ENCODE peak calls at places on chromosomes 2 and 18, in five cellular contexts. Z is HepG2, X is gastrocnemius medialis, Q is uterus, J is prostate gland. F is an unnamed sample.

GRCh38 chr2:39851691-39852110 is 72.6 kb upstream of the THUMPD2 start:
- DNase-seq in Z (no peak), X (no peak), Q (no peak), J (no peak), F (no peak)

GRCh38 chr2:55885129-55885943 is 38.2 kb downstream of the EFEMP1 start:
- DNase-seq in Z (no peak), X (no peak), Q (peak), J (no peak), F (peak)

GRCh38 chr2:169980643-169981042 is 153.4 kb downstream of the UBR3 start:
- DNase-seq in Z (no peak), X (no peak), Q (no peak), J (no peak), F (no peak)

GRCh38 chr2:127155901-127156300 is 48.9 kb upstream of the BIN1 start:
- DNase-seq in Z (no peak), X (peak), Q (peak), J (no peak), F (no peak)

GRCh38 chr2:178271629-178272333 is 77.5 kb downstream of the OSBPL6 start:
- DNase-seq in Z (no peak), X (peak), Q (peak), J (peak), F (peak)

GRCh38 chr18:57131782-57132181 is 15.1 kb upstream of the BOD1L2 start:
- DNase-seq in Z (no peak), X (no peak), Q (no peak), J (peak), F (no peak)

GRCh38 chr2:175804130-175804529 is 197.9 kb downstream of the LNPK start:
- DNase-seq in Z (no peak), X (no peak), Q (no peak), J (no peak), F (no peak)

GRCh38 chr2:95207111-95207961 is at the start of gene ZNF892:
- DNase-seq in Z (peak), X (peak), Q (peak), J (peak), F (peak)

GRCh38 chr18:54089749-54090459 is 134.6 kb downstream of the MBD2 start:
- DNase-seq in Z (no peak), X (no peak), Q (no peak), J (no peak), F (no peak)

GRCh38 chr2:101311390-101312019 is 3.0 kb upstream of the RNF149 start:
- DNase-seq in Z (peak), X (no peak), Q (no peak), J (no peak), F (no peak)

GRCh38 chr2:118815731-118816130 is 31.7 kb downstream of the EN1 start:
- DNase-seq in Z (no peak), X (no peak), Q (no peak), J (no peak), F (no peak)

GRCh38 chr2:733495-733894 is 56.3 kb upstream of the TMEM18 start:
- DNase-seq in Z (no peak), X (no peak), Q (no peak), J (no peak), F (no peak)

GRCh38 chr2:159164457-159164894 is 122.0 kb downstream of the WDSUB1 start:
- DNase-seq in Z (no peak), X (no peak), Q (no peak), J (no peak), F (no peak)

GRCh38 chr2:237865623-237866041 is 6.2 kb downstream of the RAMP1 start:
- DNase-seq in Z (no peak), X (no peak), Q (peak), J (no peak), F (no peak)
- TF ChIP-seq CTCF in Z (no peak), X (no peak), Q (no peak), J (no peak), F (no peak)

GRCh38 chr18:59748628-59749360 is 51.6 kb upstream of the CCBE1 start:
- DNase-seq in Z (no peak), X (no peak), Q (no peak), J (no peak), F (peak)

GRCh38 chr18:59751186-59751585 is 54.0 kb upstream of the CCBE1 start:
- DNase-seq in Z (no peak), X (no peak), Q (no peak), J (no peak), F (no peak)

DNA sequence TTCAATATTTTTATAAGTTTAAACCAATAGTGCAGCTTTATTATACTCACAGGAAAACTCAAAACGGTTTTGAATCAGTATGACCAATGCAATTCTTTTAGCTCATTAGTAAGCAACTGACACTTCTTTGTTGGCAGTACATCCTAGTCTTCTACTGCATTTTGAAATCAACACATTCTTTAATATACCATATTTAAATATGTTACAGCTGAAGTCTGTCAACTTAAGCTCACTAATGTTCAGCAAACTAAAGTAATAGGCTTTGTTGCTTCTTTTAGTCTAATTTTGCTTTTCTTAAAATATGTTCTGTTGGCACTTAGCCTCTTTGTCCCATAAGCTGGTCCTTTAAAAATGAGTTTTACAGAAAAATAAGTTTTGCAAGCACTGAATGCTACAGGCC is 55.4 kb upstream of the CCBE1 start:
- DNase-seq in Z (no peak), X (no peak), Q (no peak), J (no peak), F (no peak)
- H3K27ac ChIP-seq in Z (no peak), X (no peak), Q (no peak), J (no peak), F (no peak)

GRCh38 chr2:109542384-109542783 is 71.4 kb downstream of the SEPTIN10 start:
- DNase-seq in Z (no peak), X (no peak), Q (no peak), J (no peak), F (no peak)

GRCh38 chr2:109547280-109547679 is 66.5 kb downstream of the SEPTIN10 start:
- DNase-seq in Z (no peak), X (no peak), Q (no peak), J (no peak), F (no peak)

GRCh38 chr2:109549016-109549595 is 64.7 kb downstream of the SEPTIN10 start:
- DNase-seq in Z (no peak), X (no peak), Q (no peak), J (no peak), F (no peak)

GRCh38 chr2:109545828-109546713 is 67.7 kb downstream of the SEPTIN10 start:
- DNase-seq in Z (peak), X (peak), Q (peak), J (peak), F (peak)
- TF ChIP-seq CTCF in Z (peak), X (peak), Q (peak), J (peak), F (peak)

DNA sequence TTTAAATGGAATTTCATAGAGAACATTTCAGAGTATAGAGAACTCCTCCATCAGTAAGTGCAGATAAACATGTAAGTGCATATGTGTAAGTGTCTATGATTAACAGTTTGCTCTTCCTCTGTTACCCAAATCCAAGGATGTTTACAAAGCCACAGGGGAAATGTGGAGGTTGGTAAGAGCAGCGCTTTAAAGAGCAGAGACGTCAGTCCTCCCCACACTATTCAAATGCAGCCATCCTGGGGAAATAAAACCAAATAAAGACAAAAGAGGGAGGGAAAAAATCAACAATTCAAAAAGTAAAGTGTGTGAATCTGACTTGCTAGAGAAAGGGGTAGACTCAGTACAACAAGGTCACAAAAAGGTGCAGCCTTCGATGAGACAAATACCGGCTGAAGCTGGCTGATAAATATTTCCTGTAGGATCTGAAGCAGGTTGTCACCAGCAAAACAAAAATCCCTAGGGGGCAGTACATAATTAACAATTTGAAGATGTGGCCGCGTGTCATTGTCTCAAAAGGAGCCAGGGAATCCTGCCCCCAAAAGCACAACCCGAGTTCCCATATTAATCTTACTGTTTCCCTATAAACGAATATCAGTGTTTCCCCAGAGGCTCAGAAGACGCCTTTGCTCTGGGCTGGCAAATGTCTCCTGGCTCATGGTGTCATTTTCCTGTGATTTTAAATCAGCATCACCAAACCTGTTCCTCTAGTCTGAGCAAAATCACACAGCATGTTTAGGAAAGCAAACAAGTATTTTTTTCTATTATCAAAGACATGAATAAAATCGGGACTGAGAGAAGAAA is 216.5 kb downstream of the CDCA7 start:
- DNase-seq in Z (peak), X (no peak), Q (no peak), J (peak), F (no peak)
- H3K27ac ChIP-seq in Z (no peak), X (no peak), Q (no peak), J (peak), F (no peak)

DNA sequence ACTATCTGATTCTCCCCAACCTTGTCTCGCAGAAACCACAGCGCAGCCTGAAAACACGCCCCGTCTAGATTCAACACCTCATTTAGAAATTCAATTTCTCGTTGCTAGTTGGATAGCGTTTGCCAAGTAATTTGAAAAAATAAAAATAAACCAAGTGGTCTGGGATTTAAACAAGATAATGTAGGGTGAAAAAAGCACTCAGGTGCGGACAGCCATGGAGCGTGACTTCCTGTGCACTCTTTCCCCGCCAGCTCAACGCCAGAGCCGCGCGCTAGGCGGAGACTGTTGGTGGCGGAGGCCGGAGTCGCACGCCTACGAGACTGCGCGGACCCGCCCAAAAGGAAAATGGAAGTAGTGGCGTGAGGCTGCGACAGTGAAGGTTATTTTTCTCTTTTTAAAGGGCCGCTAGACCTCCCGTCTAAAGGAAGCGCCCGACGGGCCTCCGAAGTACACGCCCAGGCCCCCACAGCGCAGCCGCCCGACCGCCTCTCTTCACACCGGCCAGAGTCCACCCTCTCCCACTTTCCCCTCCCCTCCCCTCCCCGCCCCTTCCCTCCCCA is 584 bp upstream of the CCNT2 start:
- DNase-seq in Z (no peak), X (no peak), Q (no peak), J (peak), F (no peak)
- TF ChIP-seq CTCF in Z (peak), X (no peak), Q (peak), J (no peak), F (no peak)

GRCh38 chr18:9619056-9619455 is 4.7 kb upstream of the PPP4R1 start:
- DNase-seq in Z (no peak), X (no peak), Q (no peak), J (no peak), F (no peak)
- H3K27ac ChIP-seq in Z (no peak), X (no peak), Q (no peak), J (no peak), F (no peak)

DNA sequence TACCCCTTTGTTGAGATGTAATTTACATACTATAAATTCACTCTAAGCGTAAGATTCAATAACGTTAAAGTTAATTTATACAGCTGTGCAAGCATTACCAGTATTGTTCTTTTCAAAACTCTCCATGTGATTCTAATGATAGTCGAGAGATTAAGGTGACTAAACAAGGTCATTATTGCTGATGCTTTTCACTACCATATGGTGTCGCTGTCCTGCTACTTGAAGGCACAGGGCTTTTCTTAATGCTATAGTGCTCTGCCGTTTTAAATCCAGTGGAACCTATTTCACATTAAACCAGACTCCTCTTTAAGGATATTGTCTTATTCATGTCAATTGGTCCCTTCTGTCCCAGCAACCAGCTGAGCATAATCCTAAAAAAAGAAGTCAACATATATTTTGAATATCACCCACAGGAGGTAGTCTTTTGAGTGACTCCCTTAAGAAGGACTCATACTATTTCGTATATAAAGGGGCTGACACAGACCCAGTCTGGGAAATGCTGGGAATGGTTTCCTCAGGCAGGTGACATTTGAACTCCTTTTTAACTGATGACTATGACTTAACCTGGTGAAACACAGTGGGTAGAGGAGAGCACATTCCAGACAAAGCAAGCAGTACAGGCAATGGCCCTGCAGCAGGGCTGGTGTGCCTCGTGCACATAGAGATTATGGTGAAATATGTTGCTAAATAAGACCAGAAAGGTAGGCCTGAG is 53.9 kb upstream of the CYTIP start:
- DNase-seq in Z (peak), X (no peak), Q (no peak), J (no peak), F (peak)
- TF ChIP-seq CTCF in Z (peak), X (peak), Q (peak), J (no peak), F (peak)

GRCh38 chr2:36530178-36530982 is 67.6 kb downstream of the FEZ2 start:
- DNase-seq in Z (no peak), X (no peak), Q (no peak), J (no peak), F (no peak)
- H3K27ac ChIP-seq in Z (no peak), X (peak), Q (peak), J (no peak), F (no peak)

DNA sequence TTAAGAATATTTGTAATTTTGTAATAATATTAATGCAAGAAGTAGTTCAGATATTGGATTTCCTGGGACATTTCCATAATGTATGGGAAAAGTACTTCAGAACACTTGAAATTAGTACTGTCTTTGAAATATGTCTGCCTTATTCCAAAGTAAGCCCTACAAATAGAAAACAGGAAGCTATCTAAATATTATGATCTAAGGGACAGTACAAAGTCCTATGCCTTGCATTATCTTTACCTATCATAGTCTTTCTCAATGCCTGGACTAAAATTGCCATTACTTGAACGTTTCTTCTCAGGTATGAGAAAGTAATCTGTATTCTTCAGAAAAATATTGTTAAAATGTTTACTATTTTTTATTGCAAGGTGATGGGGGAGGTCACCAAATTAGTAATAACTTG is 113.0 kb downstream of the PPP1R1C start:
- DNase-seq in Z (no peak), X (no peak), Q (no peak), J (no peak), F (no peak)
- TF ChIP-seq CTCF in Z (no peak), X (no peak), Q (no peak), J (no peak), F (no peak)

F was measured in RWPE1.